ENCODE peak calls at places on chromosomes 2 and 18, in eight cellular contexts. One of them, this sample, is unnamed.

GRCh38 chr2:37414470-37414949 is 70.1 kb downstream of the QPCT start:
- DNase-seq in fibroblast of lung: peak
- DNase-seq in brain microvascular endothelial cell: peak
- DNase-seq in IMR-90: peak
- DNase-seq in HepG2: peak
- DNase-seq in uterus: no peak
- DNase-seq in OCI-LY7: peak
- DNase-seq in heart left ventricle: no peak
- DNase-seq in this sample: no peak

GRCh38 chr2:216339456-216340279 is 32.6 kb downstream of the MARCHF4 start:
- DNase-seq in OCI-LY7: no peak
- DNase-seq in brain microvascular endothelial cell: no peak
- DNase-seq in IMR-90: peak
- DNase-seq in fibroblast of lung: peak
- DNase-seq in heart left ventricle: peak
- DNase-seq in uterus: peak
- DNase-seq in HepG2: no peak
- DNase-seq in this sample: no peak

GRCh38 chr2:101307950-101308431 is 510 bp downstream of the RNF149 start:
- DNase-seq in fibroblast of lung: no peak
- DNase-seq in heart left ventricle: no peak
- DNase-seq in brain microvascular endothelial cell: no peak
- DNase-seq in uterus: peak
- DNase-seq in HepG2: no peak
- DNase-seq in OCI-LY7: peak
- DNase-seq in IMR-90: no peak
- DNase-seq in this sample: peak

GRCh38 chr2:96523659-96524481 is 12.7 kb upstream of the ARID5A start:
- DNase-seq in OCI-LY7: no peak
- DNase-seq in heart left ventricle: no peak
- DNase-seq in brain microvascular endothelial cell: no peak
- DNase-seq in fibroblast of lung: no peak
- DNase-seq in uterus: no peak
- DNase-seq in HepG2: no peak
- DNase-seq in IMR-90: peak
- DNase-seq in this sample: no peak

GRCh38 chr2:20576598-20577115 is 74.2 kb downstream of the HS1BP3 start:
- DNase-seq in OCI-LY7: peak
- DNase-seq in IMR-90: no peak
- DNase-seq in brain microvascular endothelial cell: no peak
- DNase-seq in HepG2: no peak
- DNase-seq in heart left ventricle: peak
- DNase-seq in fibroblast of lung: no peak
- DNase-seq in uterus: no peak
- DNase-seq in this sample: no peak

GRCh38 chr18:78242796-78243195 is 736.8 kb upstream of the SALL3 start:
- DNase-seq in HepG2: no peak
- DNase-seq in brain microvascular endothelial cell: no peak
- DNase-seq in OCI-LY7: no peak
- DNase-seq in heart left ventricle: peak
- DNase-seq in fibroblast of lung: no peak
- DNase-seq in uterus: peak
- DNase-seq in IMR-90: no peak
- DNase-seq in this sample: no peak

GRCh38 chr2:233247744-233248143 is 3.7 kb upstream of the ATG16L1 start:
- DNase-seq in brain microvascular endothelial cell: no peak
- DNase-seq in heart left ventricle: no peak
- DNase-seq in HepG2: peak
- DNase-seq in uterus: no peak
- DNase-seq in IMR-90: peak
- DNase-seq in OCI-LY7: no peak
- DNase-seq in fibroblast of lung: peak
- DNase-seq in this sample: no peak

GRCh38 chr2:97808816-97809215 is 95.4 kb downstream of the ZAP70 start:
- DNase-seq in brain microvascular endothelial cell: no peak
- DNase-seq in fibroblast of lung: peak
- DNase-seq in HepG2: no peak
- DNase-seq in uterus: no peak
- DNase-seq in heart left ventricle: no peak
- DNase-seq in OCI-LY7: no peak
- DNase-seq in IMR-90: no peak
- DNase-seq in this sample: no peak

GRCh38 chr18:5158171-5158570 is 38.9 kb downstream of the AKAIN1 start:
- DNase-seq in uterus: no peak
- DNase-seq in brain microvascular endothelial cell: no peak
- DNase-seq in HepG2: no peak
- DNase-seq in heart left ventricle: no peak
- DNase-seq in IMR-90: no peak
- DNase-seq in fibroblast of lung: no peak
- DNase-seq in OCI-LY7: no peak
- DNase-seq in this sample: no peak

GRCh38 chr2:241219030-241219382 is 30.5 kb downstream of the ANO7 start:
- DNase-seq in fibroblast of lung: no peak
- DNase-seq in IMR-90: no peak
- DNase-seq in HepG2: no peak
- DNase-seq in brain microvascular endothelial cell: no peak
- DNase-seq in OCI-LY7: no peak
- DNase-seq in heart left ventricle: no peak
- DNase-seq in uterus: no peak
- DNase-seq in this sample: no peak

GRCh38 chr2:169026056-169026455 is 5.1 kb downstream of the ABCB11 start:
- DNase-seq in HepG2: no peak
- DNase-seq in uterus: no peak
- DNase-seq in OCI-LY7: no peak
- DNase-seq in IMR-90: no peak
- DNase-seq in heart left ventricle: no peak
- DNase-seq in brain microvascular endothelial cell: no peak
- DNase-seq in fibroblast of lung: no peak
- DNase-seq in this sample: no peak

GRCh38 chr2:207165121-207166038 is at the start of gene KLF7:
- DNase-seq in uterus: peak
- DNase-seq in brain microvascular endothelial cell: no peak
- DNase-seq in heart left ventricle: peak
- DNase-seq in IMR-90: peak
- DNase-seq in OCI-LY7: no peak
- DNase-seq in HepG2: no peak
- DNase-seq in fibroblast of lung: peak
- DNase-seq in this sample: peak

GRCh38 chr18:79617521-79618500 is 61.8 kb upstream of the CTDP1 start:
- DNase-seq in fibroblast of lung: no peak
- DNase-seq in HepG2: no peak
- DNase-seq in IMR-90: no peak
- DNase-seq in heart left ventricle: peak
- DNase-seq in uterus: no peak
- DNase-seq in OCI-LY7: no peak
- DNase-seq in brain microvascular endothelial cell: no peak
- DNase-seq in this sample: no peak

GRCh38 chr2:150230004-150230403 is 257.5 kb downstream of the RND3 start:
- DNase-seq in HepG2: no peak
- DNase-seq in IMR-90: no peak
- DNase-seq in OCI-LY7: no peak
- DNase-seq in heart left ventricle: no peak
- DNase-seq in fibroblast of lung: no peak
- DNase-seq in uterus: no peak
- DNase-seq in brain microvascular endothelial cell: no peak
- DNase-seq in this sample: no peak

GRCh38 chr2:86439879-86440630 is 1.1 kb upstream of the KDM3A start:
- DNase-seq in fibroblast of lung: no peak
- DNase-seq in IMR-90: no peak
- DNase-seq in brain microvascular endothelial cell: no peak
- DNase-seq in OCI-LY7: peak
- DNase-seq in heart left ventricle: no peak
- DNase-seq in uterus: no peak
- DNase-seq in HepG2: no peak
- DNase-seq in this sample: no peak
- H3K4me3 ChIP-seq in fibroblast of lung: no peak
- H3K4me3 ChIP-seq in IMR-90: no peak
- H3K4me3 ChIP-seq in brain microvascular endothelial cell: no peak
- H3K4me3 ChIP-seq in OCI-LY7: peak
- H3K4me3 ChIP-seq in heart left ventricle: peak
- H3K4me3 ChIP-seq in uterus: no peak
- H3K4me3 ChIP-seq in HepG2: no peak
- H3K4me3 ChIP-seq in this sample: peak

GRCh38 chr2:9799011-9799596 is 44.2 kb upstream of the TAF1B start:
- DNase-seq in IMR-90: no peak
- DNase-seq in fibroblast of lung: no peak
- DNase-seq in brain microvascular endothelial cell: no peak
- DNase-seq in uterus: no peak
- DNase-seq in OCI-LY7: no peak
- DNase-seq in HepG2: peak
- DNase-seq in heart left ventricle: peak
- DNase-seq in this sample: no peak

GRCh38 chr2:9800639-9800974 is 42.7 kb upstream of the TAF1B start:
- DNase-seq in fibroblast of lung: no peak
- DNase-seq in brain microvascular endothelial cell: peak
- DNase-seq in uterus: no peak
- DNase-seq in HepG2: no peak
- DNase-seq in IMR-90: no peak
- DNase-seq in OCI-LY7: no peak
- DNase-seq in heart left ventricle: peak
- DNase-seq in this sample: no peak

GRCh38 chr2:9800975-9801723 is 42.1 kb upstream of the TAF1B start:
- DNase-seq in HepG2: peak
- DNase-seq in fibroblast of lung: peak
- DNase-seq in brain microvascular endothelial cell: peak
- DNase-seq in IMR-90: peak
- DNase-seq in uterus: no peak
- DNase-seq in heart left ventricle: peak
- DNase-seq in OCI-LY7: no peak
- DNase-seq in this sample: peak

GRCh38 chr2:9797681-9798556 is 45.4 kb upstream of the TAF1B start:
- DNase-seq in brain microvascular endothelial cell: no peak
- DNase-seq in OCI-LY7: no peak
- DNase-seq in fibroblast of lung: no peak
- DNase-seq in HepG2: peak
- DNase-seq in uterus: no peak
- DNase-seq in IMR-90: no peak
- DNase-seq in heart left ventricle: peak
- DNase-seq in this sample: no peak

DNA sequence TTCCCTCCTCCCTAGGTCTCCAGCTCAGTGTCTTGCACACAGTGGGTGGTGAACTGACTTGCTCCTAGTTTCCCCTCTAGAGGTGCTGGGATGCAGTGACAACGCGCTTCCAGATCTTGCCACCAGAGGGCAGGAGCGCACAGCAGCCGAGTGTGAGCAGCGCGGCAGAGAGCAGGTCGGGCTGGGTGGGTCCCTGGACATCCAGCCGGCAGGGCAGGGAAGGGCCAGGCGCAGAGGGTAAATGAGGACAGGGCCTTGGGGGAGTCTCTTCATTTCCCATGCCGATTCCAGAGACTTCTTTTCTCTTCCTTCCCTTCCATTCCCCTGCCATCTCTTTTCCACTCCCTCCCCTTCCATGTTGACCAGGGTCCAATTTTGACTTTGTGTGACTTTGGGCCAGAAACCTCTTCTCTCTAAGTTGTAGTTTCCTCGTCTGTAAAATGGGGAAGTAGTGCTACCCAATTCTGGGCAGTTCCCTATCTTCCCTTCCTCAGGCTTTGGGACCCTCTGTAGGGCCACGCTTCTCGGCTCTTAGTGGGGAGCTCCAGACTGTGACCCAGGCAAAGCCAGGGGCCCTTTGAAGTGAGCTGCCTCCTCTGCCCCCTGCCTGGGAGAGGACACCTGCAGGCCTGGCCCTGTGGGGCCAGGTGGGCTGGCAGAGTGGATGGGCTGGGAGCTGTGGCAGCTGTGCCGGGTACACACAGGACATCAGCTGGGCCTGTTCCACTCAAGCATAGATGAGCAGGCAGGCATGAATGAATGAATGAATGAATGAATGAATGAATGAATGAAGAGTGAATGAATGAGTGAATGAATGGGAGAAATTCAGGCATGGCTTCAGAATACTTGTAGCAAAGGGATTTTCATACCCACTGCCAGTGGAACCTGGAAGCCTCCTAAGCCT is 43.3 kb upstream of the TAF1B start:
- DNase-seq in heart left ventricle: peak
- DNase-seq in brain microvascular endothelial cell: peak
- DNase-seq in OCI-LY7: peak
- DNase-seq in uterus: peak
- DNase-seq in HepG2: peak
- DNase-seq in IMR-90: peak
- DNase-seq in fibroblast of lung: peak
- DNase-seq in this sample: peak
- H3K4me3 ChIP-seq in heart left ventricle: no peak
- H3K4me3 ChIP-seq in brain microvascular endothelial cell: no peak
- H3K4me3 ChIP-seq in OCI-LY7: no peak
- H3K4me3 ChIP-seq in uterus: no peak
- H3K4me3 ChIP-seq in HepG2: peak
- H3K4me3 ChIP-seq in IMR-90: no peak
- H3K4me3 ChIP-seq in fibroblast of lung: no peak
- H3K4me3 ChIP-seq in this sample: peak

GRCh38 chr2:218780851-218781690 is 876 bp upstream of the CYP27A1 start:
- DNase-seq in HepG2: peak
- DNase-seq in IMR-90: no peak
- DNase-seq in uterus: no peak
- DNase-seq in heart left ventricle: no peak
- DNase-seq in fibroblast of lung: no peak
- DNase-seq in brain microvascular endothelial cell: no peak
- DNase-seq in OCI-LY7: no peak
- DNase-seq in this sample: no peak
- H3K4me3 ChIP-seq in HepG2: peak
- H3K4me3 ChIP-seq in IMR-90: peak
- H3K4me3 ChIP-seq in uterus: peak
- H3K4me3 ChIP-seq in heart left ventricle: peak
- H3K4me3 ChIP-seq in fibroblast of lung: peak
- H3K4me3 ChIP-seq in brain microvascular endothelial cell: peak
- H3K4me3 ChIP-seq in OCI-LY7: no peak
- H3K4me3 ChIP-seq in this sample: peak

DNA sequence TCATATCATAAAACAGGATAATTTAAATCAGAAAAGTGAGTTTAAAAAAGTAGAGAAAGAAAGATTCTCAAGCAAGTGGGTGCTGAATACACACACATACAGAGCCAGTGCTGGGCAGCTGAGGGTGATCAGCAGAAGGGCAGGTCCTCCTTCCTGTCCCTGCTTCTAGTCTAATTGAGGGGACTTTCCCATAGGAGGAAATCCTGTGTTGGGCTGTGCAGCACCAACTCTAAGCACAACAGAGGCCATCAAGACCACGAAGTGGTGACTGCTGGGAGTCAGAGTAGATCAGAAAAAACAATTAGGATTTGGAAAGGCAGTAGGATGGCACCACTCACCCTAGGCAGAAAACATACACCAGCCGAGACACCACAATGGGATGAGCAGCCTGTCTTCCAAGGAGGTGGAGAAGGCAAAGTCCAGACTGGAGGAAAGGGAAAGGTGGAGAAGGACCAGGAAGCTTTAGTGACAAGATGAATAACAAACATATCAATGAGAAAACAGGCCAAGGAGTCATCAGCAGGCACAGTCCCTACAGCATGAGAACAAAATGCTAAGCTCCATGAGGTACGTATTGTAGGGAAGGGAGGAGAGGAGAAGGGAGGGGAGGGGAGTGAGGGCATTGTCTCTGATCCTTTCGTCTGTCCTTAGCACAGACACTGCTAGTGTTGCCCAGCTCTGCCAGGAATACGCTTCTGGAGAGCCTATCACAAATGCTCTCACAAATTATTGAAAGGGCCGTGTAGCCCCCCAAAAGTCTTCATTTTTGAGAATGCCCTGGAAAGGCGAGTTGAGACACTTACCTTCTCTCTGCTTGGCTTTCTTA is 16.7 kb upstream of the MSGN1 start:
- DNase-seq in uterus: no peak
- DNase-seq in brain microvascular endothelial cell: no peak
- DNase-seq in fibroblast of lung: no peak
- DNase-seq in heart left ventricle: no peak
- DNase-seq in IMR-90: no peak
- DNase-seq in OCI-LY7: no peak
- DNase-seq in HepG2: no peak
- DNase-seq in this sample: no peak
- H3K4me3 ChIP-seq in uterus: no peak
- H3K4me3 ChIP-seq in brain microvascular endothelial cell: no peak
- H3K4me3 ChIP-seq in fibroblast of lung: no peak
- H3K4me3 ChIP-seq in heart left ventricle: no peak
- H3K4me3 ChIP-seq in IMR-90: no peak
- H3K4me3 ChIP-seq in OCI-LY7: no peak
- H3K4me3 ChIP-seq in HepG2: no peak
- H3K4me3 ChIP-seq in this sample: no peak